ENCODE peak calls at places on chromosomes 2 and 18, in ten cellular contexts. One of them, this sample, is unnamed. For H3K4me1, the result is how much of the 10 kb centered on the place peaks cover.

GRCh38 chr2:238389985-238390682 is 36.6 kb upstream of the ASB1 start:
- DNase-seq in thoracic aorta: no peak
- DNase-seq in left lung: no peak
- DNase-seq in hepatocyte: no peak
- DNase-seq in right cardiac atrium: no peak
- DNase-seq in heart left ventricle: no peak
- DNase-seq in tibial artery: no peak
- DNase-seq in IMR-90: peak
- DNase-seq in ovary: no peak
- DNase-seq in right lobe of liver: no peak
- DNase-seq in this sample: no peak

GRCh38 chr18:74289137-74289536 is 2.6 kb downstream of the CYB5A start:
- DNase-seq in thoracic aorta: no peak
- DNase-seq in left lung: no peak
- DNase-seq in hepatocyte: no peak
- DNase-seq in right cardiac atrium: no peak
- DNase-seq in heart left ventricle: no peak
- DNase-seq in tibial artery: no peak
- DNase-seq in IMR-90: peak
- DNase-seq in ovary: no peak
- DNase-seq in right lobe of liver: no peak
- DNase-seq in this sample: no peak

GRCh38 chr2:161250864-161251436 is 57.3 kb upstream of the PSMD14 start:
- DNase-seq in thoracic aorta: no peak
- DNase-seq in left lung: no peak
- DNase-seq in hepatocyte: peak
- DNase-seq in right cardiac atrium: no peak
- DNase-seq in heart left ventricle: no peak
- DNase-seq in tibial artery: no peak
- DNase-seq in IMR-90: peak
- DNase-seq in ovary: no peak
- DNase-seq in right lobe of liver: no peak
- DNase-seq in this sample: no peak

GRCh38 chr2:1366546-1367134 is 46.6 kb upstream of the TPO start:
- DNase-seq in thoracic aorta: no peak
- DNase-seq in left lung: no peak
- DNase-seq in hepatocyte: no peak
- DNase-seq in right cardiac atrium: peak
- DNase-seq in heart left ventricle: no peak
- DNase-seq in tibial artery: no peak
- DNase-seq in IMR-90: no peak
- DNase-seq in ovary: peak
- DNase-seq in right lobe of liver: no peak
- DNase-seq in this sample: no peak

GRCh38 chr2:7020059-7020458 is 102.8 kb downstream of the RNF144A start:
- DNase-seq in thoracic aorta: no peak
- DNase-seq in left lung: no peak
- DNase-seq in hepatocyte: no peak
- DNase-seq in right cardiac atrium: no peak
- DNase-seq in heart left ventricle: no peak
- DNase-seq in tibial artery: no peak
- DNase-seq in IMR-90: no peak
- DNase-seq in ovary: no peak
- DNase-seq in right lobe of liver: no peak
- DNase-seq in this sample: no peak

GRCh38 chr2:152407204-152407721 is 72.3 kb downstream of the FMNL2 start:
- DNase-seq in thoracic aorta: no peak
- DNase-seq in left lung: peak
- DNase-seq in hepatocyte: peak
- DNase-seq in right cardiac atrium: peak
- DNase-seq in heart left ventricle: no peak
- DNase-seq in tibial artery: peak
- DNase-seq in IMR-90: peak
- DNase-seq in ovary: peak
- DNase-seq in right lobe of liver: no peak
- DNase-seq in this sample: peak

GRCh38 chr2:151560289-151560688 is 150.6 kb downstream of the RIF1 start:
- DNase-seq in thoracic aorta: no peak
- DNase-seq in left lung: no peak
- DNase-seq in hepatocyte: peak
- DNase-seq in right cardiac atrium: no peak
- DNase-seq in heart left ventricle: no peak
- DNase-seq in tibial artery: no peak
- DNase-seq in IMR-90: peak
- DNase-seq in ovary: no peak
- DNase-seq in right lobe of liver: no peak
- DNase-seq in this sample: no peak

GRCh38 chr2:37645363-37645762 is 26.1 kb downstream of the CDC42EP3 start:
- DNase-seq in thoracic aorta: no peak
- DNase-seq in left lung: no peak
- DNase-seq in hepatocyte: no peak
- DNase-seq in right cardiac atrium: no peak
- DNase-seq in heart left ventricle: no peak
- DNase-seq in tibial artery: no peak
- DNase-seq in IMR-90: peak
- DNase-seq in ovary: no peak
- DNase-seq in right lobe of liver: no peak
- DNase-seq in this sample: no peak

GRCh38 chr2:217980591-217980990 is 22.2 kb downstream of the TNS1 start:
- DNase-seq in thoracic aorta: no peak
- DNase-seq in left lung: no peak
- DNase-seq in hepatocyte: no peak
- DNase-seq in right cardiac atrium: no peak
- DNase-seq in heart left ventricle: peak
- DNase-seq in tibial artery: peak
- DNase-seq in IMR-90: no peak
- DNase-seq in ovary: no peak
- DNase-seq in right lobe of liver: no peak
- DNase-seq in this sample: no peak

GRCh38 chr2:232976666-232977437 is 36.2 kb downstream of the NGEF start:
- DNase-seq in thoracic aorta: no peak
- DNase-seq in left lung: no peak
- DNase-seq in hepatocyte: no peak
- DNase-seq in right cardiac atrium: no peak
- DNase-seq in heart left ventricle: no peak
- DNase-seq in tibial artery: peak
- DNase-seq in IMR-90: no peak
- DNase-seq in ovary: no peak
- DNase-seq in right lobe of liver: peak
- DNase-seq in this sample: no peak

GRCh38 chr2:100978582-100979051 is 23.5 kb upstream of the RPL31 start:
- DNase-seq in thoracic aorta: peak
- DNase-seq in left lung: no peak
- DNase-seq in hepatocyte: no peak
- DNase-seq in right cardiac atrium: peak
- DNase-seq in heart left ventricle: no peak
- DNase-seq in tibial artery: peak
- DNase-seq in IMR-90: peak
- DNase-seq in ovary: no peak
- DNase-seq in right lobe of liver: no peak
- DNase-seq in this sample: no peak

GRCh38 chr2:157218911-157219310 is 38.6 kb upstream of the GALNT5 start:
- DNase-seq in thoracic aorta: no peak
- DNase-seq in left lung: no peak
- DNase-seq in hepatocyte: no peak
- DNase-seq in right cardiac atrium: no peak
- DNase-seq in heart left ventricle: no peak
- DNase-seq in tibial artery: no peak
- DNase-seq in IMR-90: no peak
- DNase-seq in ovary: no peak
- DNase-seq in right lobe of liver: no peak
- DNase-seq in this sample: no peak

GRCh38 chr2:176139621-176140020 is 10.1 kb downstream of the HOXD8 start:
- DNase-seq in thoracic aorta: no peak
- DNase-seq in left lung: no peak
- DNase-seq in hepatocyte: no peak
- DNase-seq in right cardiac atrium: no peak
- DNase-seq in heart left ventricle: no peak
- DNase-seq in tibial artery: no peak
- DNase-seq in IMR-90: no peak
- DNase-seq in ovary: peak
- DNase-seq in right lobe of liver: no peak
- DNase-seq in this sample: no peak

GRCh38 chr2:46574457-46575354 is 95.3 kb downstream of the TMEM247 start:
- DNase-seq in thoracic aorta: no peak
- DNase-seq in left lung: no peak
- DNase-seq in hepatocyte: no peak
- DNase-seq in right cardiac atrium: no peak
- DNase-seq in heart left ventricle: no peak
- DNase-seq in tibial artery: no peak
- DNase-seq in IMR-90: no peak
- DNase-seq in ovary: no peak
- DNase-seq in right lobe of liver: no peak
- DNase-seq in this sample: no peak
- H3K4me1 ChIP-seq in thoracic aorta: half or more
- H3K4me1 ChIP-seq in left lung: under half
- H3K4me1 ChIP-seq in hepatocyte: under half
- H3K4me1 ChIP-seq in right cardiac atrium: under half
- H3K4me1 ChIP-seq in heart left ventricle: under half
- H3K4me1 ChIP-seq in tibial artery: under half
- H3K4me1 ChIP-seq in IMR-90: under half
- H3K4me1 ChIP-seq in ovary: under half
- H3K4me1 ChIP-seq in right lobe of liver: under half
- H3K4me1 ChIP-seq in this sample: under half

GRCh38 chr2:69668598-69668997 is 25.1 kb upstream of the AAK1 start:
- DNase-seq in thoracic aorta: no peak
- DNase-seq in left lung: no peak
- DNase-seq in hepatocyte: no peak
- DNase-seq in right cardiac atrium: no peak
- DNase-seq in heart left ventricle: no peak
- DNase-seq in tibial artery: no peak
- DNase-seq in IMR-90: peak
- DNase-seq in ovary: no peak
- DNase-seq in right lobe of liver: no peak
- DNase-seq in this sample: no peak

GRCh38 chr2:69677914-69678313 is 34.4 kb upstream of the AAK1 start:
- DNase-seq in thoracic aorta: no peak
- DNase-seq in left lung: no peak
- DNase-seq in hepatocyte: no peak
- DNase-seq in right cardiac atrium: no peak
- DNase-seq in heart left ventricle: no peak
- DNase-seq in tibial artery: no peak
- DNase-seq in IMR-90: no peak
- DNase-seq in ovary: no peak
- DNase-seq in right lobe of liver: no peak
- DNase-seq in this sample: no peak

DNA sequence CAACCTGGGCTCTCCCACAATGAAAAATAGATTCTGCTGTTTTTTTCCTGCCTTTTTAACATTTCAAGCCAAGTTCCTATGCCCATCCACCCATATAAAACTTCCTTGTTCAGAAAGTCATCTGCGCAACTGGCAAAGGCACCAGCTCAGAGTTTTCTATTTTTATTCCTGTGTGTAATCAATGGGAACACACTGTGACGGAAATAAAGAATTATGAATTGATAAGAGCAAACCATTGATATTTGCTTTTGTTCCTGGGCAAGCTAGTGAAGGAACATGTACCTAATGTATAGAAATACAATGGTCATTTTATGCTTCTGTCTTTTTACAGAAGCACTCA is 30.7 kb upstream of the AAK1 start:
- DNase-seq in thoracic aorta: no peak
- DNase-seq in left lung: no peak
- DNase-seq in hepatocyte: no peak
- DNase-seq in right cardiac atrium: no peak
- DNase-seq in heart left ventricle: no peak
- DNase-seq in tibial artery: no peak
- DNase-seq in IMR-90: no peak
- DNase-seq in ovary: no peak
- DNase-seq in right lobe of liver: no peak
- DNase-seq in this sample: no peak
- H3K4me3 ChIP-seq in thoracic aorta: peak
- H3K4me3 ChIP-seq in left lung: no peak
- H3K4me3 ChIP-seq in hepatocyte: no peak
- H3K4me3 ChIP-seq in right cardiac atrium: no peak
- H3K4me3 ChIP-seq in heart left ventricle: peak
- H3K4me3 ChIP-seq in tibial artery: peak
- H3K4me3 ChIP-seq in IMR-90: no peak
- H3K4me3 ChIP-seq in ovary: no peak
- H3K4me3 ChIP-seq in right lobe of liver: no peak
- H3K4me3 ChIP-seq in this sample: no peak

GRCh38 chr18:2970762-2971659 is 41.9 kb downstream of the LPIN2 start:
- DNase-seq in thoracic aorta: no peak
- DNase-seq in left lung: peak
- DNase-seq in hepatocyte: no peak
- DNase-seq in right cardiac atrium: peak
- DNase-seq in heart left ventricle: no peak
- DNase-seq in tibial artery: no peak
- DNase-seq in IMR-90: peak
- DNase-seq in ovary: no peak
- DNase-seq in right lobe of liver: no peak
- DNase-seq in this sample: no peak
- H3K4me1 ChIP-seq in thoracic aorta: half or more
- H3K4me1 ChIP-seq in left lung: half or more
- H3K4me1 ChIP-seq in hepatocyte: half or more
- H3K4me1 ChIP-seq in right cardiac atrium: under half
- H3K4me1 ChIP-seq in heart left ventricle: under half
- H3K4me1 ChIP-seq in tibial artery: under half
- H3K4me1 ChIP-seq in IMR-90: under half
- H3K4me1 ChIP-seq in ovary: under half
- H3K4me1 ChIP-seq in right lobe of liver: under half
- H3K4me1 ChIP-seq in this sample: under half

GRCh38 chr18:3453540-3454364 is 3.8 kb downstream of the TGIF1 start:
- DNase-seq in thoracic aorta: peak
- DNase-seq in left lung: no peak
- DNase-seq in hepatocyte: peak
- DNase-seq in right cardiac atrium: peak
- DNase-seq in heart left ventricle: no peak
- DNase-seq in tibial artery: peak
- DNase-seq in IMR-90: peak
- DNase-seq in ovary: peak
- DNase-seq in right lobe of liver: peak
- DNase-seq in this sample: peak

GRCh38 chr18:3454365-3455089 is 4.6 kb downstream of the TGIF1 start:
- DNase-seq in thoracic aorta: no peak
- DNase-seq in left lung: no peak
- DNase-seq in hepatocyte: peak
- DNase-seq in right cardiac atrium: no peak
- DNase-seq in heart left ventricle: no peak
- DNase-seq in tibial artery: no peak
- DNase-seq in IMR-90: peak
- DNase-seq in ovary: peak
- DNase-seq in right lobe of liver: peak
- DNase-seq in this sample: no peak

GRCh38 chr18:3456686-3457069 is 6.7 kb downstream of the TGIF1 start:
- DNase-seq in thoracic aorta: no peak
- DNase-seq in left lung: no peak
- DNase-seq in hepatocyte: peak
- DNase-seq in right cardiac atrium: no peak
- DNase-seq in heart left ventricle: no peak
- DNase-seq in tibial artery: no peak
- DNase-seq in IMR-90: no peak
- DNase-seq in ovary: no peak
- DNase-seq in right lobe of liver: no peak
- DNase-seq in this sample: peak

GRCh38 chr18:3455938-3456685 is 6.1 kb downstream of the TGIF1 start:
- DNase-seq in thoracic aorta: no peak
- DNase-seq in left lung: no peak
- DNase-seq in hepatocyte: peak
- DNase-seq in right cardiac atrium: no peak
- DNase-seq in heart left ventricle: no peak
- DNase-seq in tibial artery: no peak
- DNase-seq in IMR-90: peak
- DNase-seq in ovary: no peak
- DNase-seq in right lobe of liver: no peak
- DNase-seq in this sample: no peak

GRCh38 chr18:3455090-3455640 is 5.2 kb downstream of the TGIF1 start:
- DNase-seq in thoracic aorta: no peak
- DNase-seq in left lung: no peak
- DNase-seq in hepatocyte: no peak
- DNase-seq in right cardiac atrium: no peak
- DNase-seq in heart left ventricle: no peak
- DNase-seq in tibial artery: no peak
- DNase-seq in IMR-90: no peak
- DNase-seq in ovary: no peak
- DNase-seq in right lobe of liver: no peak
- DNase-seq in this sample: no peak
- H3K4me3 ChIP-seq in thoracic aorta: peak
- H3K4me3 ChIP-seq in left lung: peak
- H3K4me3 ChIP-seq in hepatocyte: peak
- H3K4me3 ChIP-seq in right cardiac atrium: no peak
- H3K4me3 ChIP-seq in heart left ventricle: peak
- H3K4me3 ChIP-seq in tibial artery: peak
- H3K4me3 ChIP-seq in IMR-90: no peak
- H3K4me3 ChIP-seq in ovary: no peak
- H3K4me3 ChIP-seq in right lobe of liver: no peak
- H3K4me3 ChIP-seq in this sample: no peak

This sample was measured in mucosa of descending colon.